ENCODE peak calls at places on chromosomes 4 and X, in nine cellular contexts. One of them, this sample, is unnamed.

GRCh38 chr4:94455081-94455480 is 3.3 kb downstream of the PDLIM5 start:
- DNase-seq in coronary artery: peak
- DNase-seq in activated CD8-positive, alpha-beta T cell treated with anti-CD3 and anti-CD28 coated beads for 36 hours: no peak
- DNase-seq in HFF-Myc: no peak
- DNase-seq in pancreas: peak
- DNase-seq in GDM1: no peak
- DNase-seq in PC-3: peak
- DNase-seq in B cell: no peak
- DNase-seq in body of pancreas: peak
- DNase-seq in this sample: peak

GRCh38 chr4:41346306-41347061 is 89.8 kb downstream of the UCHL1 start:
- DNase-seq in PC-3: peak
- DNase-seq in pancreas: no peak
- DNase-seq in HFF-Myc: no peak
- DNase-seq in coronary artery: no peak
- DNase-seq in GDM1: no peak
- DNase-seq in body of pancreas: no peak
- DNase-seq in B cell: no peak
- DNase-seq in activated CD8-positive, alpha-beta T cell treated with anti-CD3 and anti-CD28 coated beads for 36 hours: no peak
- DNase-seq in this sample: no peak

GRCh38 chrX:37543324-37543723 is 28.1 kb upstream of the LANCL3 start:
- DNase-seq in GDM1: no peak
- DNase-seq in coronary artery: no peak
- DNase-seq in activated CD8-positive, alpha-beta T cell treated with anti-CD3 and anti-CD28 coated beads for 36 hours: no peak
- DNase-seq in PC-3: no peak
- DNase-seq in HFF-Myc: no peak
- DNase-seq in body of pancreas: no peak
- DNase-seq in pancreas: no peak
- DNase-seq in B cell: no peak
- DNase-seq in this sample: no peak

GRCh38 chrX:144819406-144819805 is 427.9 kb upstream of the SPANXN1 start:
- DNase-seq in HFF-Myc: no peak
- DNase-seq in PC-3: no peak
- DNase-seq in pancreas: no peak
- DNase-seq in B cell: no peak
- DNase-seq in GDM1: no peak
- DNase-seq in body of pancreas: no peak
- DNase-seq in activated CD8-positive, alpha-beta T cell treated with anti-CD3 and anti-CD28 coated beads for 36 hours: no peak
- DNase-seq in coronary artery: no peak
- DNase-seq in this sample: no peak

GRCh38 chr4:13647012-13647411 is 19.5 kb upstream of the BOD1L1 start:
- DNase-seq in B cell: no peak
- DNase-seq in coronary artery: no peak
- DNase-seq in body of pancreas: no peak
- DNase-seq in PC-3: no peak
- DNase-seq in activated CD8-positive, alpha-beta T cell treated with anti-CD3 and anti-CD28 coated beads for 36 hours: no peak
- DNase-seq in HFF-Myc: no peak
- DNase-seq in GDM1: no peak
- DNase-seq in pancreas: no peak
- DNase-seq in this sample: no peak

GRCh38 chr4:120156115-120156718 is 89.6 kb upstream of the MAD2L1 start:
- DNase-seq in PC-3: peak
- DNase-seq in activated CD8-positive, alpha-beta T cell treated with anti-CD3 and anti-CD28 coated beads for 36 hours: peak
- DNase-seq in pancreas: no peak
- DNase-seq in GDM1: peak
- DNase-seq in body of pancreas: peak
- DNase-seq in coronary artery: no peak
- DNase-seq in B cell: no peak
- DNase-seq in HFF-Myc: peak
- DNase-seq in this sample: no peak

GRCh38 chr4:81648576-81649272 is 177.0 kb upstream of the RASGEF1B start:
- DNase-seq in B cell: peak
- DNase-seq in activated CD8-positive, alpha-beta T cell treated with anti-CD3 and anti-CD28 coated beads for 36 hours: peak
- DNase-seq in pancreas: no peak
- DNase-seq in HFF-Myc: no peak
- DNase-seq in coronary artery: no peak
- DNase-seq in GDM1: peak
- DNase-seq in body of pancreas: no peak
- DNase-seq in PC-3: no peak
- DNase-seq in this sample: peak

GRCh38 chrX:11113731-11114130 is 2.6 kb downstream of the HCCS start:
- DNase-seq in GDM1: no peak
- DNase-seq in activated CD8-positive, alpha-beta T cell treated with anti-CD3 and anti-CD28 coated beads for 36 hours: no peak
- DNase-seq in PC-3: no peak
- DNase-seq in coronary artery: no peak
- DNase-seq in B cell: no peak
- DNase-seq in HFF-Myc: no peak
- DNase-seq in body of pancreas: no peak
- DNase-seq in pancreas: no peak
- DNase-seq in this sample: no peak

GRCh38 chr4:89336818-89337395 is 29.3 kb upstream of the GPRIN3 start:
- DNase-seq in body of pancreas: no peak
- DNase-seq in PC-3: no peak
- DNase-seq in coronary artery: no peak
- DNase-seq in B cell: no peak
- DNase-seq in GDM1: no peak
- DNase-seq in pancreas: no peak
- DNase-seq in HFF-Myc: no peak
- DNase-seq in activated CD8-positive, alpha-beta T cell treated with anti-CD3 and anti-CD28 coated beads for 36 hours: peak
- DNase-seq in this sample: no peak

GRCh38 chr4:78766026-78766425 is 10.1 kb upstream of the BMP2K start:
- DNase-seq in pancreas: no peak
- DNase-seq in HFF-Myc: no peak
- DNase-seq in activated CD8-positive, alpha-beta T cell treated with anti-CD3 and anti-CD28 coated beads for 36 hours: no peak
- DNase-seq in B cell: no peak
- DNase-seq in GDM1: no peak
- DNase-seq in PC-3: no peak
- DNase-seq in body of pancreas: no peak
- DNase-seq in coronary artery: no peak
- DNase-seq in this sample: no peak

GRCh38 chr4:126018274-126018673 is 703.5 kb downstream of the FAT4 start:
- DNase-seq in pancreas: no peak
- DNase-seq in GDM1: no peak
- DNase-seq in body of pancreas: no peak
- DNase-seq in coronary artery: no peak
- DNase-seq in activated CD8-positive, alpha-beta T cell treated with anti-CD3 and anti-CD28 coated beads for 36 hours: no peak
- DNase-seq in PC-3: no peak
- DNase-seq in B cell: no peak
- DNase-seq in HFF-Myc: no peak
- DNase-seq in this sample: peak

GRCh38 chr4:59855630-59856352 is 1344.3 kb upstream of the ADGRL3 start:
- DNase-seq in PC-3: no peak
- DNase-seq in GDM1: no peak
- DNase-seq in activated CD8-positive, alpha-beta T cell treated with anti-CD3 and anti-CD28 coated beads for 36 hours: no peak
- DNase-seq in body of pancreas: no peak
- DNase-seq in HFF-Myc: no peak
- DNase-seq in B cell: no peak
- DNase-seq in pancreas: peak
- DNase-seq in coronary artery: no peak
- DNase-seq in this sample: no peak

GRCh38 chr4:115360441-115360840 is 247.0 kb upstream of the NDST4 start:
- DNase-seq in GDM1: no peak
- DNase-seq in coronary artery: no peak
- DNase-seq in PC-3: no peak
- DNase-seq in B cell: no peak
- DNase-seq in body of pancreas: no peak
- DNase-seq in pancreas: no peak
- DNase-seq in activated CD8-positive, alpha-beta T cell treated with anti-CD3 and anti-CD28 coated beads for 36 hours: no peak
- DNase-seq in HFF-Myc: no peak
- DNase-seq in this sample: no peak

GRCh38 chr4:148284526-148285193 is 157.6 kb downstream of the NR3C2 start:
- DNase-seq in B cell: no peak
- DNase-seq in body of pancreas: no peak
- DNase-seq in HFF-Myc: no peak
- DNase-seq in PC-3: peak
- DNase-seq in pancreas: no peak
- DNase-seq in activated CD8-positive, alpha-beta T cell treated with anti-CD3 and anti-CD28 coated beads for 36 hours: no peak
- DNase-seq in coronary artery: no peak
- DNase-seq in GDM1: no peak
- DNase-seq in this sample: no peak